ENCODE peak calls at places on chromosomes 4 and X, in four cellular contexts. One of them, this sample, is unnamed.

GRCh38 chr4:123806057-123806456 is 409.5 kb downstream of the SPRY1 start:
- DNase-seq in transverse colon: no peak
- DNase-seq in stomach: no peak
- DNase-seq in A549: no peak
- DNase-seq in this sample: no peak

GRCh38 chrX:122906726-122907125 is 277.4 kb upstream of the GRIA3 start:
- DNase-seq in transverse colon: no peak
- DNase-seq in stomach: no peak
- DNase-seq in A549: no peak
- DNase-seq in this sample: no peak

GRCh38 chrX:131521824-131522223 is 22.1 kb upstream of the OR13H1 start:
- DNase-seq in transverse colon: no peak
- DNase-seq in stomach: no peak
- DNase-seq in A549: no peak
- DNase-seq in this sample: no peak

GRCh38 chrX:34487364-34487763 is 169.7 kb downstream of the TMEM47 start:
- DNase-seq in transverse colon: no peak
- DNase-seq in stomach: no peak
- DNase-seq in A549: no peak
- DNase-seq in this sample: no peak

GRCh38 chr4:73019462-73020047 is 50.0 kb downstream of the COX18 start:
- DNase-seq in transverse colon: no peak
- DNase-seq in stomach: no peak
- DNase-seq in A549: peak
- DNase-seq in this sample: peak

GRCh38 chrX:65644621-65645287 is 22.7 kb upstream of the MSN start:
- DNase-seq in transverse colon: peak
- DNase-seq in stomach: peak
- DNase-seq in A549: peak
- DNase-seq in this sample: peak

GRCh38 chrX:68807818-68808217 is 21.0 kb upstream of the EFNB1 start:
- DNase-seq in transverse colon: no peak
- DNase-seq in stomach: no peak
- DNase-seq in A549: peak
- DNase-seq in this sample: no peak

GRCh38 chrX:150360331-150360730 is 2.8 kb upstream of the MAMLD1 start:
- DNase-seq in transverse colon: no peak
- DNase-seq in stomach: no peak
- DNase-seq in A549: no peak
- DNase-seq in this sample: no peak

GRCh38 chrX:139890991-139891700 is 41.7 kb downstream of the ATP11C start:
- DNase-seq in transverse colon: no peak
- DNase-seq in stomach: no peak
- DNase-seq in A549: no peak
- DNase-seq in this sample: no peak

GRCh38 chr4:184416913-184417734 is 57.2 kb downstream of the IRF2 start:
- DNase-seq in transverse colon: peak
- DNase-seq in stomach: no peak
- DNase-seq in A549: no peak
- DNase-seq in this sample: no peak

GRCh38 chrX:101191217-101191750 is 28.3 kb upstream of the DRP2 start:
- DNase-seq in transverse colon: no peak
- DNase-seq in stomach: peak
- DNase-seq in A549: no peak
- DNase-seq in this sample: peak

GRCh38 chrX:104435249-104435648 is 130.8 kb upstream of the IL1RAPL2 start:
- DNase-seq in transverse colon: no peak
- DNase-seq in stomach: no peak
- DNase-seq in A549: no peak
- DNase-seq in this sample: no peak

GRCh38 chr4:18524667-18525066 is 503.1 kb upstream of the LCORL start:
- DNase-seq in transverse colon: no peak
- DNase-seq in stomach: peak
- DNase-seq in A549: no peak
- DNase-seq in this sample: no peak

GRCh38 chrX:104565791-104566687 is at the start of gene IL1RAPL2:
- DNase-seq in transverse colon: peak
- DNase-seq in stomach: peak
- DNase-seq in A549: peak
- DNase-seq in this sample: no peak

GRCh38 chrX:100745806-100746537 is 14.1 kb upstream of the SYTL4 start:
- DNase-seq in transverse colon: peak
- DNase-seq in stomach: no peak
- DNase-seq in A549: no peak
- DNase-seq in this sample: peak

GRCh38 chrX:98299785-98300184 is 1416.1 kb downstream of the RPA4 start:
- DNase-seq in transverse colon: no peak
- DNase-seq in stomach: no peak
- DNase-seq in A549: no peak
- DNase-seq in this sample: no peak

GRCh38 chrX:40189018-40189417 is 91.3 kb upstream of the BCOR start:
- DNase-seq in transverse colon: no peak
- DNase-seq in stomach: no peak
- DNase-seq in A549: no peak
- DNase-seq in this sample: no peak

GRCh38 chr4:23373269-23373668 is 516.6 kb downstream of the PPARGC1A start:
- DNase-seq in transverse colon: peak
- DNase-seq in stomach: peak
- DNase-seq in A549: peak
- DNase-seq in this sample: no peak

GRCh38 chr4:3867403-3868100 is 101.4 kb downstream of the ADRA2C start:
- DNase-seq in transverse colon: no peak
- DNase-seq in stomach: no peak
- DNase-seq in A549: no peak
- DNase-seq in this sample: no peak

GRCh38 chr4:143406523-143406922 is 69.8 kb downstream of the GAB1 start:
- DNase-seq in transverse colon: peak
- DNase-seq in stomach: peak
- DNase-seq in A549: no peak
- DNase-seq in this sample: peak

GRCh38 chr4:154349829-154350228 is 141.8 kb downstream of the DCHS2 start:
- DNase-seq in transverse colon: no peak
- DNase-seq in stomach: no peak
- DNase-seq in A549: peak
- DNase-seq in this sample: no peak

GRCh38 chr4:110614981-110615365 is 7.9 kb downstream of the PITX2 start:
- DNase-seq in transverse colon: no peak
- DNase-seq in stomach: no peak
- DNase-seq in A549: no peak
- DNase-seq in this sample: no peak

GRCh38 chr4:25032126-25032525 is 1.4 kb upstream of the LGI2 start:
- DNase-seq in transverse colon: no peak
- DNase-seq in stomach: no peak
- DNase-seq in A549: peak
- DNase-seq in this sample: no peak

GRCh38 chr4:1405636-1406415 is 416 bp downstream of the NKX1-1 start:
- DNase-seq in transverse colon: no peak
- DNase-seq in stomach: peak
- DNase-seq in A549: no peak
- DNase-seq in this sample: no peak

GRCh38 chrX:24145340-24146186 is 4.0 kb upstream of the ZFX start:
- DNase-seq in transverse colon: no peak
- DNase-seq in stomach: no peak
- DNase-seq in A549: peak
- DNase-seq in this sample: no peak

GRCh38 chr4:146577111-146577510 is 55.4 kb upstream of the SLC10A7 start:
- DNase-seq in transverse colon: no peak
- DNase-seq in stomach: no peak
- DNase-seq in A549: no peak
- DNase-seq in this sample: no peak

GRCh38 chr4:38581708-38582107 is 82.3 kb upstream of the KLF3 start:
- DNase-seq in transverse colon: no peak
- DNase-seq in stomach: no peak
- DNase-seq in A549: no peak
- DNase-seq in this sample: no peak

GRCh38 chr4:38583102-38583501 is 80.9 kb upstream of the KLF3 start:
- DNase-seq in transverse colon: no peak
- DNase-seq in stomach: no peak
- DNase-seq in A549: no peak
- DNase-seq in this sample: no peak

GRCh38 chr4:38576767-38577166 is 87.2 kb upstream of the KLF3 start:
- DNase-seq in transverse colon: no peak
- DNase-seq in stomach: no peak
- DNase-seq in A549: no peak
- DNase-seq in this sample: no peak

GRCh38 chr4:38577482-38577881 is 86.5 kb upstream of the KLF3 start:
- DNase-seq in transverse colon: no peak
- DNase-seq in stomach: no peak
- DNase-seq in A549: no peak
- DNase-seq in this sample: no peak

GRCh38 chr4:38582445-38582844 is 81.6 kb upstream of the KLF3 start:
- DNase-seq in transverse colon: no peak
- DNase-seq in stomach: no peak
- DNase-seq in A549: no peak
- DNase-seq in this sample: no peak
- TF ChIP-seq EP300 in transverse colon: peak
- TF ChIP-seq EP300 in stomach: no peak
- TF ChIP-seq EP300 in A549: no peak
- TF ChIP-seq EP300 in this sample: no peak

DNA sequence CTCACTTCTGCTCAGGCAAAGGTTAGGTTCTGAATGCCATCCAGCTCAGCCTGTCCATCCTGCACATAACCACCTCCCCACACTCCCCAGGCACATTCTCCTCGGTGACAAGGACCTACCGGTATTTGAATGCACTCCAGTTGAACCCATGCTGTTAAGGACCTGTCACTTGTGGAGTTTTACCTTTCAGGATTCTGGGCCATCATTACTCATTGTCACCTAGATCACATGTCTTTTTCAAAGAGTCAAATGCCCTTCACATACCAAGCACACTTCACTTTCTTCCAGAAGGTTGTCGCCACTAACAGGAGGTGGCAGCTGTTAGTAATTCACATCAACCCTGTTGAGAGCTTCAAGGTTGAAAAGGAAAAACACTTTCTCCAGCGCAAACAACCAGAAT is 218.3 kb downstream of the SOWAHB start:
- DNase-seq in transverse colon: no peak
- DNase-seq in stomach: no peak
- DNase-seq in A549: no peak
- DNase-seq in this sample: no peak
- TF ChIP-seq EP300 in transverse colon: no peak
- TF ChIP-seq EP300 in stomach: no peak
- TF ChIP-seq EP300 in A549: no peak
- TF ChIP-seq EP300 in this sample: no peak

GRCh38 chr4:141635726-141636076 is 682 bp upstream of the IL15 start:
- DNase-seq in transverse colon: no peak
- DNase-seq in stomach: no peak
- DNase-seq in A549: no peak
- DNase-seq in this sample: no peak

GRCh38 chr4:141640692-141641091 is 4.3 kb downstream of the IL15 start:
- DNase-seq in transverse colon: no peak
- DNase-seq in stomach: no peak
- DNase-seq in A549: no peak
- DNase-seq in this sample: no peak

GRCh38 chr4:141637565-141637964 is 1.2 kb downstream of the IL15 start:
- DNase-seq in transverse colon: no peak
- DNase-seq in stomach: no peak
- DNase-seq in A549: no peak
- DNase-seq in this sample: no peak

GRCh38 chr4:141636771-141637460 is 533 bp downstream of the IL15 start:
- DNase-seq in transverse colon: peak
- DNase-seq in stomach: peak
- DNase-seq in A549: peak
- DNase-seq in this sample: peak

DNA sequence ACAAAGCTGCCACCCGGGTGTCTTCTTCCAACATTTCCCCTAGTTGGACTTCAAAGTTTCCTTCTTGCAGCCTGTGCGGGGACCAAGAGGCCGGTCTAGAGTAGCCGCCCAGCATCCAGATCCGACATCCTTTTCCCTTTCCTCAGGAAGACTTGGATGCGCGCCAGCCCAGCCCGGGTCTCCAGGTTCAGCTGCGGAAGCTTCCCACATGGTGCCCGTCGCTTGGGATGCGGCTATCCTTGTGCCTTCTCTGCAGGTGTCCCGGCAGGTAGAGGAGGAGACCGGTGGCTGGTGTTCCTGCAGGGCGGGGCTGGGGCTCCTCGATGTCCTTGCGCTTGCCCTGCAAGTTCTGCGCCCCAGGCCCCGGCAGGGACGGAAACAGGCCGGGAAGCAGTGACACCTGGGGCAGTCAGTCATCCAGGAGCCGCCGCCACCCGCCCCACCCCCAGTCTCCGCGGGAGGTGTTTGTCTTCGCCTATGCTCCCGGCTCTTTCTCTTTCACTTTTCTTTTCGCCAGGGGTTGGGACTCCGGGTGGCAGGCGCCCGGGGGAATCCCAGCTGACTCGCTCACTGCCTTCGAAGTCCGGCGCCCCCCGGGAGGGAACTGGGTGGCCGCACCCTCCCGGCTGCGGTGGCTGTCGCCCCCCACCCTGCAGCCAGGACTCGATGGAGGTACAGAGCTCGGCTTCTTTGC is at the start of gene IL15:
- DNase-seq in transverse colon: peak
- DNase-seq in stomach: peak
- DNase-seq in A549: peak
- DNase-seq in this sample: peak
- TF ChIP-seq EP300 in transverse colon: no peak
- TF ChIP-seq EP300 in stomach: no peak
- TF ChIP-seq EP300 in A549: no peak
- TF ChIP-seq EP300 in this sample: no peak

DNA sequence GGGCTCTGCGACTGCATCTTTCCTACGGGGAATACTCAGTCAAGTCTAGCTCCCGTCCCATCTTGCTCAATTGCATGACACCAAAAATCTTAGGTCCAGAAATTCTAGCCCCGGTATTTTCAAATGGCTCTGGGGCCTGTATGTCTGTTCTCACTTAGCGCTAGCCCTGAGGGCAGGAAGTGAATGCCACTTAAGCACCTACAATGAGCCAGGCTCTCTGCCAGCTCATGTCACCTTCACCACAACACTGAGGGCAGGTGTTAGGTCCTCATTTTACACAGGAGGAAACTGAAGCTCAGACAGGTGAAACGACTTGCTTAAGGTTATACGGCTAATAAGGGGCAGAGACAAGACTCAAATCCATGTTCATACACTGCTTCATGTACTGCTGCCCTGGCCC is 282.8 kb downstream of the PPP1R2C start:
- DNase-seq in transverse colon: no peak
- DNase-seq in stomach: no peak
- DNase-seq in A549: no peak
- DNase-seq in this sample: no peak
- TF ChIP-seq EP300 in transverse colon: no peak
- TF ChIP-seq EP300 in stomach: no peak
- TF ChIP-seq EP300 in A549: no peak
- TF ChIP-seq EP300 in this sample: no peak

GRCh38 chr4:108972613-108973283 is 209.9 kb upstream of the ETNPPL start:
- DNase-seq in transverse colon: no peak
- DNase-seq in stomach: no peak
- DNase-seq in A549: no peak
- DNase-seq in this sample: no peak

GRCh38 chr4:108965472-108966076 is 202.7 kb upstream of the ETNPPL start:
- DNase-seq in transverse colon: no peak
- DNase-seq in stomach: no peak
- DNase-seq in A549: no peak
- DNase-seq in this sample: no peak

GRCh38 chr4:108971473-108971872 is 208.6 kb upstream of the ETNPPL start:
- DNase-seq in transverse colon: no peak
- DNase-seq in stomach: no peak
- DNase-seq in A549: no peak
- DNase-seq in this sample: no peak
- TF ChIP-seq EP300 in transverse colon: no peak
- TF ChIP-seq EP300 in stomach: no peak
- TF ChIP-seq EP300 in A549: no peak
- TF ChIP-seq EP300 in this sample: no peak

GRCh38 chr4:182862166-182862875 is 54.9 kb downstream of the DCTD start:
- DNase-seq in transverse colon: no peak
- DNase-seq in stomach: peak
- DNase-seq in A549: no peak
- DNase-seq in this sample: no peak
- TF ChIP-seq EP300 in transverse colon: no peak
- TF ChIP-seq EP300 in stomach: no peak
- TF ChIP-seq EP300 in A549: no peak
- TF ChIP-seq EP300 in this sample: no peak

This sample was measured in ovary.